ENCODE peak calls at places on chromosomes 4 and X, in six cellular contexts. N, L, D, O, Q and I are unnamed samples.
A peak's percentile ranks its signal among the peaks of the same experiment; 100 is the strongest.

GRCh38 chrX:88603237-88603636 is 143.8 kb upstream of the CPXCR1 start:
- DNase-seq in L (no peak), Q (no peak), O (no peak), N (no peak), D (no peak), I (no peak)

GRCh38 chrX:135194684-135195083 is 23.5 kb upstream of the CT55 start:
- DNase-seq in N (no peak), L (no peak), O (no peak), Q (no peak), D (no peak), I (no peak)

GRCh38 chr4:23903859-23904438 is 14.1 kb upstream of the PPARGC1A start:
- DNase-seq in N (no peak), D (no peak), O (peak; percentile 91), L (no peak), Q (no peak), I (no peak)

GRCh38 chr4:11421116-11421515 is 7.6 kb downstream of the HS3ST1 start:
- DNase-seq in O (no peak), D (no peak), N (no peak), L (no peak), Q (no peak), I (peak; percentile 53)

GRCh38 chr4:60562353-60562752 is 637.8 kb upstream of the ADGRL3 start:
- DNase-seq in L (no peak), D (no peak), N (no peak), O (no peak), Q (no peak), I (no peak)

GRCh38 chr4:147778942-147779341 is 47.1 kb downstream of the ARHGAP10 start:
- DNase-seq in O (no peak), L (no peak), D (no peak), Q (no peak), N (no peak), I (no peak)

GRCh38 chr4:134408897-134409296 is 207.3 kb upstream of the PABPC4L start:
- DNase-seq in L (no peak), N (no peak), Q (no peak), O (no peak), D (no peak), I (peak; percentile 34)

GRCh38 chrX:110082156-110082555 is 79.2 kb downstream of the TMEM164 start:
- DNase-seq in O (peak; percentile 63), Q (no peak), L (peak; percentile 79), D (no peak), N (no peak), I (peak; percentile 97)

GRCh38 chrX:71366674-71367256 is 608 bp downstream of the TAF1 start:
- DNase-seq in L (peak; percentile 52), D (peak; percentile 13), Q (peak; percentile 13), N (peak; percentile 15), O (no peak), I (peak; percentile 8)

GRCh38 chr4:7827566-7827965 is 112.1 kb downstream of the AFAP1 start:
- DNase-seq in D (no peak), L (no peak), N (no peak), Q (no peak), O (no peak), I (no peak)

GRCh38 chr4:34422472-34422871 is 1821.8 kb downstream of the ARAP2 start:
- DNase-seq in O (no peak), Q (no peak), D (no peak), L (peak; percentile 2), N (no peak), I (peak; percentile 41)

GRCh38 chr4:830776-831482 is 5.0 kb upstream of the CPLX1 start:
- DNase-seq in N (no peak), O (no peak), D (no peak), Q (no peak), L (no peak), I (no peak)

GRCh38 chr4:74975082-74975481 is 42.2 kb downstream of the PARM1 start:
- DNase-seq in D (no peak), Q (no peak), L (no peak), O (no peak), N (no peak), I (no peak)

GRCh38 chr4:139809207-139810157 is 143.9 kb downstream of the MGST2 start:
- DNase-seq in Q (no peak), O (no peak), L (no peak), N (no peak), D (no peak), I (no peak)

GRCh38 chr4:60683357-60683756 is 516.8 kb upstream of the ADGRL3 start:
- DNase-seq in L (peak; percentile 48), Q (no peak), N (no peak), O (no peak), D (no peak), I (peak; percentile 52)

GRCh38 chr4:42596918-42597317 is 60.0 kb downstream of the ATP8A1 start:
- DNase-seq in N (no peak), O (no peak), D (no peak), Q (no peak), L (no peak), I (no peak)

GRCh38 chrX:29470029-29470428 is 745.3 kb upstream of the MAGEB2 start:
- DNase-seq in L (no peak), D (no peak), Q (no peak), N (no peak), O (no peak), I (peak; percentile 83)

GRCh38 chrX:107747596-107748161 is 27.9 kb downstream of the TSC22D3 start:
- DNase-seq in L (peak; percentile 76), D (no peak), N (no peak), Q (peak; percentile 65), O (no peak), I (peak; percentile 51)

GRCh38 chr4:159946983-159947645 is 844.2 kb downstream of the RAPGEF2 start:
- DNase-seq in Q (peak; percentile 72), O (peak; percentile 12), D (no peak), L (peak; percentile 84), N (no peak), I (peak; percentile 67)

GRCh38 chrX:82765806-82766205 is 742.3 kb upstream of the POU3F4 start:
- DNase-seq in O (no peak), Q (no peak), D (no peak), N (no peak), L (peak; percentile 18), I (no peak)

GRCh38 chrX:144648788-144649187 is 598.5 kb upstream of the SPANXN1 start:
- DNase-seq in Q (no peak), N (no peak), D (no peak), L (no peak), O (no peak), I (no peak)

GRCh38 chrX:38919853-38920528 is 118.7 kb downstream of the MID1IP1 start:
- DNase-seq in O (no peak), D (no peak), Q (no peak), L (no peak), N (no peak), I (no peak)

GRCh38 chr4:165369522-165369921 is 9.3 kb upstream of the CPE start:
- DNase-seq in D (no peak), Q (no peak), L (no peak), N (no peak), O (no peak), I (peak; percentile 84)

GRCh38 chr4:176548571-176548970 is 228.8 kb downstream of the SPCS3 start:
- DNase-seq in Q (no peak), L (peak; percentile 50), O (no peak), D (no peak), N (no peak), I (peak; percentile 60)

GRCh38 chr4:106317815-106318214 is 1.5 kb downstream of the AIMP1 start:
- DNase-seq in D (no peak), L (no peak), N (no peak), O (no peak), Q (no peak), I (no peak)

GRCh38 chr4:147361726-147362125 is 119.2 kb upstream of the EDNRA start:
- DNase-seq in N (no peak), Q (peak; percentile 44), O (no peak), L (peak; percentile 74), D (no peak), I (peak; percentile 82)

GRCh38 chr4:54368861-54369260 is 139.8 kb downstream of the PDGFRA start:
- DNase-seq in N (no peak), D (no peak), L (no peak), Q (peak; percentile 14), O (no peak), I (no peak)

GRCh38 chrX:97234471-97235097 is 350.9 kb downstream of the RPA4 start:
- DNase-seq in D (no peak), L (no peak), Q (no peak), N (no peak), O (no peak), I (no peak)

GRCh38 chrX:72314242-72314641 is 8.5 kb upstream of the CITED1 start:
- DNase-seq in L (no peak), D (no peak), Q (no peak), O (no peak), N (no peak), I (peak; percentile 15)

GRCh38 chr4:138851626-138852443 is 163.7 kb upstream of the NOCT start:
- DNase-seq in N (no peak), D (no peak), Q (no peak), L (peak; percentile 39), O (no peak), I (peak; percentile 43)

GRCh38 chr4:108751321-108751720 is 11.5 kb downstream of the ETNPPL start:
- DNase-seq in O (no peak), Q (no peak), L (peak; percentile 39), D (no peak), N (no peak), I (no peak)

GRCh38 chr4:152471251-152471792 is 64.6 kb downstream of the FBXW7 start:
- DNase-seq in L (no peak), N (no peak), Q (no peak), O (no peak), D (no peak), I (no peak)

GRCh38 chrX:14913241-14913640 is 40.0 kb downstream of the MOSPD2 start:
- DNase-seq in N (no peak), L (peak; percentile 13), O (no peak), D (no peak), Q (no peak), I (peak; percentile 53)

GRCh38 chrX:109635151-109635550 is 10.2 kb upstream of the KCNE5 start:
- DNase-seq in Q (peak; percentile 41), N (no peak), O (no peak), D (no peak), L (peak; percentile 15), I (peak; percentile 17)